ENCODE peak calls at places on chromosomes 1 and 21, in six cellular contexts. R is GM18507, S is heart left ventricle, H is GM23248, D is non-pigmented ciliary epithelial cell, O is osteocyte. X is an unnamed sample.

GRCh38 chr1:192506741-192507155 is 68.8 kb upstream of the RGS1 start:
- DNase-seq in O (no peak), R (peak; percentile 35), S (no peak), H (peak; percentile 34), D (no peak), X (no peak)

GRCh38 chr21:37061926-37062591 is 10.8 kb downstream of the PIGP start:
- DNase-seq in S (no peak), O (no peak), D (no peak), R (no peak), H (peak; percentile 28), X (no peak)

GRCh38 chr1:41474490-41475271 is 9.8 kb downstream of the EDN2 start:
- DNase-seq in D (no peak), O (no peak), R (no peak), S (no peak), H (peak; percentile 16), X (no peak)

GRCh38 chr1:27322569-27323116 is 680 bp downstream of the TMEM222 start:
- DNase-seq in D (no peak), H (peak; percentile 30), R (no peak), S (no peak), O (no peak), X (no peak)

GRCh38 chr21:42037943-42038342 is 27.8 kb upstream of the ZBTB21 start:
- DNase-seq in S (no peak), H (no peak), D (no peak), R (no peak), O (no peak), X (no peak)

GRCh38 chr1:16019580-16020277 is 1.9 kb upstream of the HSPB7 start:
- DNase-seq in R (no peak), D (no peak), O (no peak), H (peak; percentile 83), S (peak; percentile 80), X (no peak)

GRCh38 chr1:85734961-85735360 is 26.7 kb upstream of the ZNHIT6 start:
- DNase-seq in O (no peak), S (no peak), D (no peak), H (no peak), R (no peak), X (no peak)

GRCh38 chr21:31564439-31564838 is 95.1 kb upstream of the SOD1 start:
- DNase-seq in D (peak; percentile 53), H (no peak), O (no peak), S (no peak), R (no peak), X (no peak)

GRCh38 chr1:4652631-4653327 is 1.6 kb upstream of the AJAP1 start:
- DNase-seq in S (peak; percentile 80), R (peak; percentile 57), O (no peak), D (no peak), H (peak; percentile 55), X (peak; percentile 35)

GRCh38 chr1:231248778-231249177 is 7.8 kb downstream of the GNPAT start:
- DNase-seq in R (no peak), D (no peak), S (no peak), O (no peak), H (no peak), X (no peak)

GRCh38 chr1:226223157-226223785 is at the start of gene MIXL1:
- DNase-seq in H (peak; percentile 23), D (no peak), O (no peak), R (no peak), S (no peak), X (no peak)

GRCh38 chr1:161506336-161507223 is 1.3 kb downstream of the FCGR2A start:
- DNase-seq in O (no peak), R (no peak), D (no peak), H (peak; percentile 74), S (no peak), X (no peak)

GRCh38 chr1:239361403-239361802 is 25.0 kb upstream of the CHRM3 start:
- DNase-seq in H (peak; percentile 79), R (no peak), O (no peak), S (no peak), D (peak; percentile 28), X (no peak)

GRCh38 chr1:26317143-26317542 is 615 bp upstream of the CD52 start:
- DNase-seq in R (no peak), S (no peak), H (no peak), O (no peak), D (no peak), X (no peak)

GRCh38 chr1:226498690-226499008 is 49.9 kb upstream of the STUM start:
- DNase-seq in R (no peak), D (no peak), H (no peak), S (no peak), O (no peak), X (no peak)

GRCh38 chr1:4476394-4476793 is 178.0 kb upstream of the AJAP1 start:
- DNase-seq in R (no peak), S (no peak), D (no peak), O (no peak), H (no peak), X (no peak)

GRCh38 chr1:212671342-212672031 is 28.2 kb downstream of the BATF3 start:
- DNase-seq in S (no peak), D (no peak), H (peak; percentile 67), R (no peak), O (peak; percentile 71), X (no peak)

GRCh38 chr1:233656032-233656620 is 42.2 kb downstream of the KCNK1 start:
- DNase-seq in H (no peak), O (no peak), R (no peak), S (no peak), D (no peak), X (no peak)

GRCh38 chr1:184883304-184883815 is 90.9 kb downstream of the NIBAN1 start:
- DNase-seq in D (no peak), R (no peak), O (no peak), H (no peak), S (no peak), X (no peak)

GRCh38 chr1:43983253-43983904 is 4.4 kb downstream of the B4GALT2 start:
- DNase-seq in H (no peak), S (no peak), R (no peak), O (no peak), D (no peak), X (no peak)

GRCh38 chr1:26597629-26598039 is 68.1 kb downstream of the RPS6KA1 start:
- DNase-seq in H (peak; percentile 62), S (no peak), D (no peak), O (no peak), R (peak; percentile 33), X (no peak)